ENCODE peak calls at places on chromosomes 13 and 19, in four cellular contexts. D is transverse colon, Z is ovary, Q is K562. I is an unnamed sample.

GRCh38 chr13:30936920-30937319 is 4.5 kb downstream of the TEX26 start:
- DNase-seq in D (no peak), Z (no peak), Q (no peak), I (no peak)

GRCh38 chr19:38718747-38719543 is 25.3 kb downstream of the CAPN12 start:
- DNase-seq in D (no peak), Z (peak; percentile 32), Q (peak; percentile 26), I (peak; percentile 94)

GRCh38 chr19:39038098-39038497 is 5.7 kb upstream of the FBXO27 start:
- DNase-seq in D (peak; percentile 9), Z (no peak), Q (peak; percentile 78), I (no peak)

GRCh38 chr19:2462635-2463421 is 6.1 kb upstream of the LMNB2 start:
- DNase-seq in D (peak; percentile 82), Z (peak; percentile 92), Q (no peak), I (peak; percentile 95)

GRCh38 chr19:2982983-2983350 is 5.6 kb downstream of the TLE6 start:
- DNase-seq in D (peak; percentile 78), Z (peak; percentile 93), Q (no peak), I (peak; percentile 97)

GRCh38 chr19:2770055-2771013 is 12.7 kb downstream of the SGTA start:
- DNase-seq in D (peak; percentile 51), Z (peak; percentile 71), Q (no peak), I (no peak)

GRCh38 chr19:3699071-3699740 is 1.1 kb downstream of the PIP5K1C start:
- DNase-seq in D (peak; percentile 50), Z (no peak), Q (peak; percentile 62), I (peak; percentile 85)

GRCh38 chr13:37561031-37561430 is 37.5 kb downstream of the POSTN start:
- DNase-seq in D (no peak), Z (no peak), Q (no peak), I (no peak)

GRCh38 chr19:16085115-16085514 is 8.8 kb downstream of the TPM4 start:
- DNase-seq in D (no peak), Z (no peak), Q (no peak), I (no peak)

GRCh38 chr19:32172761-32173160 is 172.6 kb upstream of the ZNF507 start:
- DNase-seq in D (no peak), Z (no peak), Q (no peak), I (peak; percentile 21)

GRCh38 chr13:80276371-80277289 is 64.3 kb downstream of the SPRY2 start:
- DNase-seq in D (no peak), Z (no peak), Q (no peak), I (no peak)

GRCh38 chr19:13817615-13818371 is 22.6 kb downstream of the ZSWIM4 start:
- DNase-seq in D (peak; percentile 87), Z (no peak), Q (peak; percentile 85), I (no peak)

GRCh38 chr19:3403489-3404323 is 37.3 kb downstream of the NFIC start:
- DNase-seq in D (peak; percentile 80), Z (peak; percentile 97), Q (peak; percentile 53), I (peak; percentile 99)

GRCh38 chr19:35075202-35076025 is 33.9 kb downstream of the HPN start:
- DNase-seq in D (no peak), Z (no peak), Q (no peak), I (no peak)

GRCh38 chr19:31348416-31349159 is 648 bp downstream of the TSHZ3 start:
- DNase-seq in D (no peak), Z (peak; percentile 55), Q (no peak), I (peak; percentile 78)

DNA sequence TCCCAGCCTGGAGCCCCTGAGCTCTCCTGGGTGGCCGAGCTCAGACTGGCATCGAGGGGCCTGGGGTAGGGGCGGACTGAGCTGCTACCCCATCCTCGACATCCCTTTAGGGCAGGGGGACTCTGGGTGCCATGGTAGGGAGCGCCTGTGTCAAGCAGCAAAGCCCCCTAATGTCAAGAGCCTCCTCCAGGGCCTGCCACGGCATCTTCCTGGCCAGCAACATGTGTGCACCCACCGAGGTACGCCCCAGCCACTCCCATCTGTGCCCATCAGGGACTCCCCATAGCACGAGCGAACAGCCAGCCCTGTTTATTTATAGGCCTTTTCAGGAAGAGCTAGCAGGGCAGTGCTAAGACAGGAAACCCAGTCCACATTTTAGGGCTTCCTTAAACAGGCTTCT is 14.2 kb downstream of the LRP3 start:
- DNase-seq in D (no peak), Z (no peak), Q (no peak), I (no peak)
- H3K27ac ChIP-seq in D (no peak overlapping the region), Z (no peak overlapping the region), Q (no peak overlapping the region), I (no peak overlapping the region)

DNA sequence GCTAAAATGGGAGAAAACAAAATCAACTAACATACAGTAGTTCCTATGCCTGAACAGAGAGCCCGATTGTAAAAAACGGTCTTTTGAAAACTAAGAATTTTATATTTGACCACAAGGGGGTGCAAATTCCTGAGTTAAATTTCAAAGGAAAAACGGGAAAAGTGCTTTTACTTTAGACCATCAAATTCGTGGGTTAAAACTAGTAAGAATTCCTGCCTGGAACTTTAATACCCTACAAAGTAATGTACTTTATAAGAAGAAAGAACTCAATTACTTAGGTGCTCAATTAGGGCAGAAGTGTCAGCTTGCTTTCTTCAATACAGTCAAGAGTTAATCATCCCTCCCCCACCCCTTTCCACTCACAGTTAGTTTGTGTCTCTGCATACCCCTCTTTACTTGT is 69.8 kb downstream of the KCNRG start:
- DNase-seq in D (no peak), Z (no peak), Q (no peak), I (no peak)
- H3K4me3 ChIP-seq in D (no peak overlapping the region), Z (no peak overlapping the region), Q (peak overlapping the region; percentile 69), I (peak overlapping the region; percentile 51)

GRCh38 chr19:53789708-53790678 is 34.1 kb downstream of the NLRP12 start:
- DNase-seq in D (no peak), Z (no peak), Q (no peak), I (no peak)
- TF ChIP-seq CTCF in D (no peak), Z (no peak), Q (peak; percentile 5), I (no peak)

GRCh38 chr19:17761148-17761547 is 9.9 kb downstream of the FCHO1 start:
- DNase-seq in D (no peak), Z (no peak), Q (no peak), I (no peak)

GRCh38 chr19:17755977-17756670 is 4.8 kb downstream of the FCHO1 start:
- DNase-seq in D (peak; percentile 62), Z (no peak), Q (peak; percentile 54), I (no peak)

GRCh38 chr19:17755533-17755885 is 4.2 kb downstream of the FCHO1 start:
- DNase-seq in D (no peak), Z (no peak), Q (no peak), I (no peak)

GRCh38 chr19:17757125-17757524 is 5.8 kb downstream of the FCHO1 start:
- DNase-seq in D (peak; percentile 71), Z (peak; percentile 45), Q (no peak), I (no peak)

GRCh38 chr19:17758528-17758927 is 7.3 kb downstream of the FCHO1 start:
- DNase-seq in D (no peak), Z (no peak), Q (no peak), I (no peak)
- H3K27ac ChIP-seq in D (no peak overlapping the region), Z (no peak overlapping the region), Q (no peak overlapping the region), I (no peak overlapping the region)

GRCh38 chr19:44566984-44567383 is 37.5 kb upstream of the CEACAM20 start:
- DNase-seq in D (no peak), Z (no peak), Q (no peak), I (no peak)
- H3K4me3 ChIP-seq in D (no peak overlapping the region), Z (no peak overlapping the region), Q (no peak overlapping the region), I (no peak overlapping the region)

GRCh38 chr19:40521276-40521675 is 54.5 kb downstream of the SPTBN4 start:
- DNase-seq in D (no peak), Z (no peak), Q (no peak), I (no peak)
- TF ChIP-seq CTCF in D (no peak), Z (no peak), Q (peak; percentile 50), I (no peak)